ENCODE peak calls at places on chromosomes 6 and 20, in seven cellular contexts. O is SW480; E is GM18507; T is activated CD4-positive, alpha-beta T cell treated with anti-CD3 and anti-CD28 coated beads, Interleukin-2, amount 50 U/mL, for 1 hour; D is iPS-NIHi11; Z is EL; F is WTC11. J is an unnamed sample.

GRCh38 chr6:65566117-65566516 is 140.9 kb downstream of the EYS start:
- DNase-seq in O (no peak), E (no peak), T (no peak), D (no peak), Z (no peak), F (no peak), J (no peak)

GRCh38 chr6:42453027-42453648 is 1.4 kb upstream of the TRERF1 start:
- DNase-seq in O (peak; percentile 81), E (peak; percentile 77), T (peak; percentile 71), D (peak; percentile 92), Z (peak; percentile 93), F (peak; percentile 92), J (peak; percentile 75)

GRCh38 chr6:170235726-170236125 is 55.2 kb downstream of the DLL1 start:
- DNase-seq in O (no peak), E (no peak), T (no peak), D (no peak), Z (no peak), F (no peak), J (no peak)

GRCh38 chr6:88985901-88986300 is 22.5 kb upstream of the RNGTT start:
- DNase-seq in O (no peak), E (no peak), T (no peak), D (no peak), Z (no peak), F (no peak), J (no peak)

GRCh38 chr6:134452901-134453300 is 135.0 kb upstream of the SGK1 start:
- DNase-seq in O (no peak), E (no peak), T (no peak), D (no peak), Z (peak; percentile 27), F (no peak), J (no peak)

GRCh38 chr6:147201885-147202515 is 2.2 kb upstream of the STXBP5 start:
- DNase-seq in O (peak; percentile 66), E (no peak), T (no peak), D (peak; percentile 18), Z (peak; percentile 19), F (peak; percentile 21), J (no peak)

GRCh38 chr6:68975064-68975463 is 340.0 kb downstream of the ADGRB3 start:
- DNase-seq in O (no peak), E (no peak), T (no peak), D (peak; percentile 25), Z (peak; percentile 6), F (peak; percentile 19), J (no peak)

GRCh38 chr20:63765082-63765873 is 25.7 kb downstream of the SLC2A4RG start:
- DNase-seq in O (no peak), E (no peak), T (no peak), D (no peak), Z (no peak), F (no peak), J (no peak)

GRCh38 chr6:162750776-162751175 is 23.0 kb downstream of the PACRG start:
- DNase-seq in O (no peak), E (no peak), T (no peak), D (no peak), Z (peak; percentile 38), F (no peak), J (no peak)

GRCh38 chr20:36094497-36094896 is 60.0 kb upstream of the EPB41L1 start:
- DNase-seq in O (no peak), E (no peak), T (no peak), D (no peak), Z (no peak), F (no peak), J (no peak)

GRCh38 chr6:169933839-169934698 is 182.6 kb downstream of the ERMARD start:
- DNase-seq in O (no peak), E (no peak), T (no peak), D (no peak), Z (peak; percentile 19), F (no peak), J (no peak)

GRCh38 chr6:138597336-138597735 is 98.0 kb upstream of the NHSL1 start:
- DNase-seq in O (no peak), E (no peak), T (no peak), D (no peak), Z (no peak), F (no peak), J (no peak)

GRCh38 chr6:33443619-33444504 is 10.5 kb upstream of the ZBTB9 start:
- DNase-seq in O (no peak), E (no peak), T (no peak), D (no peak), Z (no peak), F (no peak), J (no peak)

GRCh38 chr20:32600681-32601237 is 15.6 kb upstream of the NOL4L start:
- DNase-seq in O (no peak), E (no peak), T (no peak), D (no peak), Z (no peak), F (no peak), J (no peak)

GRCh38 chr20:38059832-38060231 is 26.3 kb downstream of the RPRD1B start:
- DNase-seq in O (no peak), E (no peak), T (no peak), D (no peak), Z (no peak), F (no peak), J (no peak)

GRCh38 chr6:148435386-148435785 is 92.7 kb downstream of the SASH1 start:
- DNase-seq in O (no peak), E (no peak), T (no peak), D (no peak), Z (peak; percentile 39), F (no peak), J (no peak)

GRCh38 chr6:20266851-20267608 is 54.8 kb upstream of the MBOAT1 start:
- DNase-seq in O (peak; percentile 63), E (no peak), T (no peak), D (peak; percentile 26), Z (no peak), F (no peak), J (no peak)

GRCh38 chr6:144017167-144018094 is 9.4 kb upstream of the PLAGL1 start:
- DNase-seq in O (no peak), E (no peak), T (no peak), D (no peak), Z (no peak), F (no peak), J (no peak)

GRCh38 chr6:48135352-48136084 is 24.5 kb upstream of the PTCHD4 start:
- DNase-seq in O (peak; percentile 9), E (no peak), T (no peak), D (no peak), Z (peak; percentile 64), F (no peak), J (no peak)

GRCh38 chr6:36139431-36139830 is 9.1 kb downstream of the MAPK13 start:
- DNase-seq in O (no peak), E (no peak), T (no peak), D (peak; percentile 77), Z (no peak), F (peak; percentile 71), J (no peak)

GRCh38 chr6:12415980-12416598 is 125.9 kb downstream of the EDN1 start:
- DNase-seq in O (no peak), E (no peak), T (no peak), D (no peak), Z (no peak), F (no peak), J (no peak)